ENCODE peak calls at places on chromosomes 6 and 20, in seven cellular contexts. Z is LoVo; P is stimulated activated CD4-positive, alpha-beta T cell treated with anti-CD3 and anti-CD28 coated beads, Interleukin-4, amount 100 ng/mL, for 4 hours; Y is pancreas; Q is amniotic stem cell; L is activated CD4-positive, alpha-beta memory T cell treated with anti-CD3 and anti-CD28 coated beads, Interleukin-2, amount 10 ng/mL, durations not matched to agents 7 days and 5 days; W is GF-D8. H is an unnamed sample.

GRCh38 chr20:45510242-45510862 is 5.1 kb downstream of the SPINT3 start:
- DNase-seq in Z (no peak), P (no peak), Y (no peak), Q (no peak), L (no peak), W (no peak), H (no peak)

GRCh38 chr20:4509825-4510522 is 211.7 kb upstream of the PRND start:
- DNase-seq in Z (no peak), P (no peak), Y (no peak), Q (no peak), L (no peak), W (no peak), H (peak; percentile 14)

GRCh38 chr6:14616611-14617010 is 499.0 kb downstream of the CD83 start:
- DNase-seq in Z (no peak), P (no peak), Y (no peak), Q (no peak), L (no peak), W (no peak), H (no peak)

GRCh38 chr6:113287396-113287795 is 569.7 kb upstream of the MARCKS start:
- DNase-seq in Z (no peak), P (no peak), Y (no peak), Q (no peak), L (no peak), W (no peak), H (no peak)

GRCh38 chr6:32177182-32177787 is 920 bp upstream of the RNF5 start:
- DNase-seq in Z (no peak), P (no peak), Y (peak; percentile 40), Q (peak; percentile 56), L (peak; percentile 50), W (peak; percentile 7), H (no peak)

GRCh38 chr20:9349256-9349655 is 165.1 kb upstream of the LAMP5 start:
- DNase-seq in Z (no peak), P (no peak), Y (no peak), Q (no peak), L (no peak), W (no peak), H (no peak)

GRCh38 chr20:62063981-62064787 is 1.5 kb downstream of the TAF4 start:
- DNase-seq in Z (peak; percentile 9), P (no peak), Y (peak; percentile 55), Q (no peak), L (no peak), W (no peak), H (no peak)

GRCh38 chr6:71349976-71350615 is 61.5 kb downstream of the OGFRL1 start:
- DNase-seq in Z (no peak), P (no peak), Y (no peak), Q (peak; percentile 6), L (no peak), W (no peak), H (no peak)

GRCh38 chr20:32326507-32326851 is 31.7 kb upstream of the ASXL1 start:
- DNase-seq in Z (no peak), P (no peak), Y (no peak), Q (no peak), L (no peak), W (no peak), H (no peak)

GRCh38 chr20:31661625-31662371 is 24.1 kb downstream of the COX4I2 start:
- DNase-seq in Z (peak; percentile 67), P (peak; percentile 78), Y (peak; percentile 83), Q (no peak), L (peak; percentile 81), W (no peak), H (no peak)

H was measured in non-pigmented ciliary epithelial cell.